ENCODE peak calls at places on chromosome 1, in ten cellular contexts. One of them, this sample, is unnamed.
A peak's percentile ranks its signal among the peaks of the same experiment; 100 is the strongest.

GRCh38 chr1:151371340-151371739 is 1.2 kb downstream of the SELENBP1 start:
- DNase-seq in fibroblast of pulmonary artery: peak; percentile 50
- DNase-seq in fibroblast of the aortic adventitia: peak; percentile 70
- DNase-seq in amniotic stem cell: no peak
- DNase-seq in naive B cell: no peak
- DNase-seq in NCI-H1417: no peak
- DNase-seq in activated effector memory CD4-positive, alpha-beta T cell treated with Interleukin-2 at 50 U/mL for 16 hours: no peak
- DNase-seq in NCI-H2029: peak; percentile 53
- DNase-seq in osteocyte: no peak
- DNase-seq in NCI-H1694: no peak
- DNase-seq in this sample: no peak

GRCh38 chr1:26788836-26789611 is 1.3 kb downstream of the PIGV start:
- DNase-seq in fibroblast of pulmonary artery: peak; percentile 86
- DNase-seq in NCI-H2029: peak; percentile 67
- DNase-seq in fibroblast of the aortic adventitia: peak; percentile 90
- DNase-seq in naive B cell: peak; percentile 78
- DNase-seq in NCI-H1694: peak; percentile 69
- DNase-seq in NCI-H1417: peak; percentile 83
- DNase-seq in amniotic stem cell: peak; percentile 80
- DNase-seq in osteocyte: peak; percentile 91
- DNase-seq in activated effector memory CD4-positive, alpha-beta T cell treated with Interleukin-2 at 50 U/mL for 16 hours: peak; percentile 77
- DNase-seq in this sample: no peak

GRCh38 chr1:19869929-19870328 is 12.3 kb upstream of the OTUD3 start:
- DNase-seq in naive B cell: no peak
- DNase-seq in NCI-H2029: no peak
- DNase-seq in NCI-H1694: no peak
- DNase-seq in NCI-H1417: no peak
- DNase-seq in fibroblast of pulmonary artery: peak; percentile 62
- DNase-seq in fibroblast of the aortic adventitia: peak; percentile 77
- DNase-seq in amniotic stem cell: no peak
- DNase-seq in activated effector memory CD4-positive, alpha-beta T cell treated with Interleukin-2 at 50 U/mL for 16 hours: no peak
- DNase-seq in osteocyte: no peak
- DNase-seq in this sample: no peak

GRCh38 chr1:166920561-166921475 is 44.8 kb upstream of the TADA1 start:
- DNase-seq in fibroblast of the aortic adventitia: no peak
- DNase-seq in osteocyte: no peak
- DNase-seq in NCI-H1694: no peak
- DNase-seq in NCI-H1417: no peak
- DNase-seq in fibroblast of pulmonary artery: peak; percentile 3
- DNase-seq in activated effector memory CD4-positive, alpha-beta T cell treated with Interleukin-2 at 50 U/mL for 16 hours: no peak
- DNase-seq in NCI-H2029: no peak
- DNase-seq in naive B cell: no peak
- DNase-seq in amniotic stem cell: no peak
- DNase-seq in this sample: no peak

GRCh38 chr1:228107636-228108035 is 1.5 kb downstream of the MRPL55 start:
- DNase-seq in osteocyte: no peak
- DNase-seq in fibroblast of pulmonary artery: no peak
- DNase-seq in amniotic stem cell: no peak
- DNase-seq in fibroblast of the aortic adventitia: no peak
- DNase-seq in NCI-H1417: no peak
- DNase-seq in naive B cell: no peak
- DNase-seq in activated effector memory CD4-positive, alpha-beta T cell treated with Interleukin-2 at 50 U/mL for 16 hours: no peak
- DNase-seq in NCI-H1694: no peak
- DNase-seq in NCI-H2029: no peak
- DNase-seq in this sample: no peak

GRCh38 chr1:16249838-16250241 is 12.9 kb upstream of the CPLANE2 start:
- DNase-seq in fibroblast of pulmonary artery: peak; percentile 92
- DNase-seq in naive B cell: no peak
- DNase-seq in NCI-H1694: no peak
- DNase-seq in amniotic stem cell: no peak
- DNase-seq in fibroblast of the aortic adventitia: peak; percentile 90
- DNase-seq in osteocyte: no peak
- DNase-seq in activated effector memory CD4-positive, alpha-beta T cell treated with Interleukin-2 at 50 U/mL for 16 hours: no peak
- DNase-seq in NCI-H1417: no peak
- DNase-seq in NCI-H2029: no peak
- DNase-seq in this sample: peak; percentile 57

GRCh38 chr1:29236743-29236992 is 346 bp downstream of the PTPRU start:
- DNase-seq in NCI-H1694: no peak
- DNase-seq in amniotic stem cell: no peak
- DNase-seq in activated effector memory CD4-positive, alpha-beta T cell treated with Interleukin-2 at 50 U/mL for 16 hours: no peak
- DNase-seq in fibroblast of pulmonary artery: peak; percentile 36
- DNase-seq in NCI-H1417: no peak
- DNase-seq in naive B cell: no peak
- DNase-seq in NCI-H2029: no peak
- DNase-seq in osteocyte: no peak
- DNase-seq in fibroblast of the aortic adventitia: no peak
- DNase-seq in this sample: no peak

GRCh38 chr1:156923565-156924477 is 3.4 kb downstream of the LRRC71 start:
- DNase-seq in NCI-H1417: no peak
- DNase-seq in fibroblast of the aortic adventitia: no peak
- DNase-seq in activated effector memory CD4-positive, alpha-beta T cell treated with Interleukin-2 at 50 U/mL for 16 hours: no peak
- DNase-seq in fibroblast of pulmonary artery: no peak
- DNase-seq in NCI-H1694: no peak
- DNase-seq in osteocyte: no peak
- DNase-seq in NCI-H2029: no peak
- DNase-seq in naive B cell: no peak
- DNase-seq in amniotic stem cell: no peak
- DNase-seq in this sample: no peak

This sample was measured in BJ.